ENCODE peak calls at places on chromosomes 11 and 22, in eight cellular contexts. D, P, N, O, Y, F, S and M are unnamed samples.

GRCh38 chr11:75241036-75241905 is 697 bp downstream of the TPBGL start:
- DNase-seq in D (peak), P (peak), N (peak), O (peak), Y (peak), F (peak), S (peak), M (peak)

GRCh38 chr11:10407055-10407454 is 48.0 kb upstream of the AMPD3 start:
- DNase-seq in D (no peak), P (no peak), N (peak), O (no peak), Y (peak), F (peak), S (no peak), M (no peak)

GRCh38 chr22:47120399-47120798 is 357.9 kb downstream of the TBC1D22A start:
- DNase-seq in D (no peak), P (no peak), N (no peak), O (no peak), Y (no peak), F (no peak), S (no peak), M (no peak)

GRCh38 chr11:15923169-15923568 is 433.2 kb downstream of the SOX6 start:
- DNase-seq in D (no peak), P (no peak), N (no peak), O (no peak), Y (no peak), F (no peak), S (no peak), M (no peak)

GRCh38 chr22:27879923-27880322 is 39.1 kb downstream of the PITPNB start:
- DNase-seq in D (no peak), P (peak), N (peak), O (no peak), Y (peak), F (no peak), S (no peak), M (no peak)

GRCh38 chr11:74822187-74822586 is 73.5 kb downstream of the RNF169 start:
- DNase-seq in D (no peak), P (no peak), N (no peak), O (no peak), Y (peak), F (peak), S (no peak), M (no peak)

GRCh38 chr11:30245621-30246020 is 14.8 kb downstream of the FSHB start:
- DNase-seq in D (no peak), P (no peak), N (no peak), O (no peak), Y (no peak), F (no peak), S (no peak), M (no peak)

GRCh38 chr11:6995703-6996102 is 24.4 kb downstream of the ZNF214 start:
- DNase-seq in D (no peak), P (no peak), N (no peak), O (no peak), Y (no peak), F (no peak), S (no peak), M (no peak)

GRCh38 chr11:68946416-68947090 is 34.2 kb downstream of the MRGPRD start:
- DNase-seq in D (no peak), P (no peak), N (no peak), O (no peak), Y (peak), F (peak), S (no peak), M (no peak)

GRCh38 chr11:67628710-67629385 is 889 bp downstream of the NUDT8 start:
- DNase-seq in D (no peak), P (no peak), N (no peak), O (no peak), Y (no peak), F (no peak), S (no peak), M (no peak)

GRCh38 chr22:47565607-47566006 is 803.2 kb downstream of the TBC1D22A start:
- DNase-seq in D (no peak), P (no peak), N (no peak), O (no peak), Y (no peak), F (no peak), S (no peak), M (no peak)

GRCh38 chr11:60264644-60265043 is 15.8 kb upstream of the MS4A4A start:
- DNase-seq in D (no peak), P (no peak), N (no peak), O (no peak), Y (no peak), F (no peak), S (no peak), M (no peak)

GRCh38 chr22:30266445-30267381 is at the start of gene OSM:
- DNase-seq in D (peak), P (no peak), N (no peak), O (peak), Y (no peak), F (no peak), S (peak), M (peak)

GRCh38 chr11:2271077-2271326 is 614 bp upstream of the ASCL2 start:
- DNase-seq in D (peak), P (no peak), N (no peak), O (no peak), Y (no peak), F (no peak), S (peak), M (peak)

GRCh38 chr11:75244052-75244814 is 3.7 kb downstream of the TPBGL start:
- DNase-seq in D (no peak), P (no peak), N (no peak), O (no peak), Y (no peak), F (no peak), S (no peak), M (no peak)

GRCh38 chr11:86291466-86292262 is 10.4 kb upstream of the HIKESHI start:
- DNase-seq in D (peak), P (peak), N (peak), O (peak), Y (peak), F (peak), S (peak), M (peak)

GRCh38 chr11:43327987-43328386 is 16.2 kb downstream of the API5 start:
- DNase-seq in D (no peak), P (no peak), N (peak), O (no peak), Y (peak), F (peak), S (no peak), M (no peak)

GRCh38 chr11:96130061-96130460 is 206.2 kb upstream of the MTMR2 start:
- DNase-seq in D (no peak), P (no peak), N (no peak), O (no peak), Y (no peak), F (no peak), S (no peak), M (no peak)

GRCh38 chr11:126628790-126629621 is 273.5 kb downstream of the ST3GAL4 start:
- DNase-seq in D (no peak), P (no peak), N (no peak), O (no peak), Y (peak), F (peak), S (no peak), M (no peak)

GRCh38 chr22:24523873-24524272 is 28.7 kb downstream of the UPB1 start:
- DNase-seq in D (no peak), P (no peak), N (no peak), O (no peak), Y (peak), F (no peak), S (no peak), M (no peak)

GRCh38 chr11:36509265-36509664 is 807 bp downstream of the TRAF6 start:
- DNase-seq in D (peak), P (peak), N (no peak), O (no peak), Y (peak), F (no peak), S (peak), M (no peak)

GRCh38 chr11:102402556-102402955 is 50.0 kb downstream of the TMEM123 start:
- DNase-seq in D (no peak), P (no peak), N (no peak), O (no peak), Y (no peak), F (no peak), S (no peak), M (no peak)

GRCh38 chr22:41382098-41382578 is 396 bp downstream of the TEF start:
- DNase-seq in D (peak), P (peak), N (no peak), O (peak), Y (peak), F (no peak), S (peak), M (peak)

GRCh38 chr22:50032109-50032871 is 19.7 kb upstream of the IL17REL start:
- DNase-seq in D (no peak), P (no peak), N (no peak), O (no peak), Y (no peak), F (no peak), S (no peak), M (no peak)

GRCh38 chr11:726278-726915 is 20.4 kb downstream of the EPS8L2 start:
- DNase-seq in D (peak), P (no peak), N (no peak), O (no peak), Y (no peak), F (no peak), S (peak), M (peak)

GRCh38 chr22:30045901-30046715 is 34.2 kb upstream of the HORMAD2 start:
- DNase-seq in D (no peak), P (no peak), N (no peak), O (no peak), Y (no peak), F (no peak), S (no peak), M (no peak)